ENCODE peak calls at places on chromosomes 5 and 9, in four cellular contexts. S, E, O and B are unnamed samples.

GRCh38 chr5:58040851-58041250 is 419.0 kb downstream of the PLK2 start:
- DNase-seq in S (no peak), E (no peak), O (no peak), B (no peak)

GRCh38 chr9:91572044-91572443 is 148.4 kb upstream of the NFIL3 start:
- DNase-seq in S (no peak), E (no peak), O (no peak), B (peak)

GRCh38 chr9:23821400-23822181 is 4.4 kb downstream of the ELAVL2 start:
- DNase-seq in S (no peak), E (no peak), O (peak), B (peak)

GRCh38 chr9:127418037-127418471 is 6.1 kb upstream of the ZNF79 start:
- DNase-seq in S (no peak), E (no peak), O (no peak), B (no peak)

GRCh38 chr9:73515216-73515615 is 363.6 kb downstream of the ANXA1 start:
- DNase-seq in S (no peak), E (no peak), O (no peak), B (peak)

GRCh38 chr9:88076286-88077070 is 61.8 kb downstream of the SPATA31C2 start:
- DNase-seq in S (peak), E (peak), O (peak), B (peak)

GRCh38 chr5:143403357-143403606 is 204 bp downstream of the NR3C1 start:
- DNase-seq in S (no peak), E (no peak), O (no peak), B (no peak)

GRCh38 chr5:6461793-6462650 is 13.4 kb downstream of the UBE2QL1 start:
- DNase-seq in S (no peak), E (no peak), O (no peak), B (no peak)

GRCh38 chr5:68396722-68397121 is 181.2 kb downstream of the PIK3R1 start:
- DNase-seq in S (no peak), E (peak), O (no peak), B (peak)

GRCh38 chr9:89436963-89437625 is 60.8 kb downstream of the SEMA4D start:
- DNase-seq in S (no peak), E (no peak), O (no peak), B (peak)

GRCh38 chr5:153863941-153864340 is 174.8 kb downstream of the FAM114A2 start:
- DNase-seq in S (no peak), E (no peak), O (no peak), B (no peak)

GRCh38 chr9:89278997-89279739 is 31.8 kb upstream of the CKS2 start:
- DNase-seq in S (no peak), E (no peak), O (no peak), B (peak)

GRCh38 chr9:613771-614347 is 227.6 kb upstream of the DMRT1 start:
- DNase-seq in S (peak), E (peak), O (no peak), B (peak)

GRCh38 chr5:73380052-73380451 is 68.5 kb downstream of the FOXD1 start:
- DNase-seq in S (no peak), E (no peak), O (no peak), B (no peak)

GRCh38 chr5:107869459-107870115 is 198.8 kb upstream of the EFNA5 start:
- DNase-seq in S (no peak), E (no peak), O (no peak), B (peak)

GRCh38 chr5:139764250-139764791 is 31.3 kb upstream of the PSD2 start:
- DNase-seq in S (no peak), E (no peak), O (no peak), B (no peak)
- TF ChIP-seq CTCF in S (no peak), E (no peak), O (no peak), B (no peak)

GRCh38 chr5:160188151-160188967 is 40.9 kb upstream of the FABP6 start:
- DNase-seq in S (peak), E (peak), O (peak), B (no peak)
- H3K4me3 ChIP-seq in S (peak), E (peak), O (peak), B (peak)

DNA sequence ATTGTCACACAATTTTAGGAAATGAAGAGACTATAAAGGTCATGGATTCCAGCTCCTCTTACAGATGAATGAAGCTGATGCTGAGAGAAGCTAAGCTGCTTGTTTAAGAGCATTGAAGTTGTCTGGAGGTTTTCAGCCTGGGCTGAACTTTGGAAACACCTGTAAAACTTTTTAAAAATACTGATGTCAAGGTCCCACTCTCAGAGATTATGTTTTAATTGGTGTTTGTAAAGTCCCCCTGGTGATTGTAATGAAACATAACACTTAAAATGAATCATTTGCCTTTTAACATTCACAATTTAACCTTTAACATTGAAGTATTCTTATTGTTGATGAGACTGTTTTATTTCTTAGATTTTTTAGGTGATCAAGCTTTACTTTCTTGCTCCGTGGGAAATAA is 16.4 kb downstream of the RAD23B start:
- DNase-seq in S (no peak), E (no peak), O (no peak), B (no peak)
- TF ChIP-seq CTCF in S (no peak), E (no peak), O (no peak), B (no peak)

GRCh38 chr5:29518176-29518575 is 1675.3 kb upstream of the CDH6 start:
- DNase-seq in S (no peak), E (no peak), O (no peak), B (no peak)
- H3K4me3 ChIP-seq in S (no peak), E (no peak), O (no peak), B (no peak)